ENCODE peak calls at places on chromosome 22, in eight cellular contexts. W, J, K, N, Y, T, O and B are unnamed samples.

GRCh38 chr22:41831383-41831782 is 1.5 kb upstream of the SREBF2 start:
- DNase-seq in W (no peak), J (no peak), K (no peak), N (no peak), Y (no peak), T (no peak), O (no peak), B (no peak)

GRCh38 chr22:42630901-42631602 is 9.3 kb downstream of the ATP5MGL start:
- DNase-seq in W (no peak), J (no peak), K (no peak), N (no peak), Y (no peak), T (no peak), O (no peak), B (no peak)

GRCh38 chr22:46072030-46072881 is 78.1 kb upstream of the PPARA start:
- DNase-seq in W (peak; percentile 93), J (no peak), K (peak; percentile 48), N (peak; percentile 80), Y (no peak), T (no peak), O (peak; percentile 86), B (peak; percentile 71)

GRCh38 chr22:39472570-39473556 is 16.1 kb downstream of the MGAT3 start:
- DNase-seq in W (no peak), J (no peak), K (no peak), N (no peak), Y (no peak), T (no peak), O (no peak), B (no peak)

GRCh38 chr22:33579448-33580093 is 340.7 kb downstream of the LARGE1 start:
- DNase-seq in W (no peak), J (peak; percentile 18), K (peak; percentile 77), N (peak; percentile 48), Y (no peak), T (peak; percentile 53), O (no peak), B (peak; percentile 28)

GRCh38 chr22:40898850-40899357 is 37.0 kb upstream of the DNAJB7 start:
- DNase-seq in W (no peak), J (no peak), K (peak; percentile 36), N (no peak), Y (no peak), T (no peak), O (no peak), B (peak; percentile 52)

GRCh38 chr22:23058063-23058462 is 12.3 kb upstream of the GNAZ start:
- DNase-seq in W (no peak), J (no peak), K (no peak), N (no peak), Y (no peak), T (no peak), O (no peak), B (no peak)

GRCh38 chr22:18110194-18110943 is at the start of gene TUBA8:
- DNase-seq in W (no peak), J (peak; percentile 57), K (peak; percentile 72), N (peak; percentile 60), Y (no peak), T (peak; percentile 30), O (peak; percentile 77), B (peak; percentile 25)

GRCh38 chr22:41327124-41327523 is 25.8 kb downstream of the ZC3H7B start:
- DNase-seq in W (no peak), J (no peak), K (no peak), N (no peak), Y (no peak), T (no peak), O (no peak), B (no peak)

GRCh38 chr22:48204296-48204695 is 1441.8 kb downstream of the TBC1D22A start:
- DNase-seq in W (no peak), J (no peak), K (no peak), N (no peak), Y (no peak), T (no peak), O (no peak), B (no peak)

GRCh38 chr22:50581950-50582561 is 593 bp downstream of the CHKB start:
- DNase-seq in W (no peak), J (no peak), K (no peak), N (no peak), Y (no peak), T (no peak), O (no peak), B (peak; percentile 19)

GRCh38 chr22:21726650-21727049 is 8.9 kb downstream of the YPEL1 start:
- DNase-seq in W (no peak), J (no peak), K (peak; percentile 81), N (no peak), Y (no peak), T (no peak), O (no peak), B (no peak)

GRCh38 chr22:25019427-25020184 is 67.1 kb downstream of the KIAA1671 start:
- DNase-seq in W (no peak), J (no peak), K (no peak), N (no peak), Y (no peak), T (no peak), O (no peak), B (no peak)

GRCh38 chr22:50340157-50340879 is 2.8 kb upstream of the PPP6R2 start:
- DNase-seq in W (no peak), J (no peak), K (peak; percentile 56), N (no peak), Y (no peak), T (no peak), O (peak; percentile 14), B (peak; percentile 18)

GRCh38 chr22:48841881-48842582 is 985.6 kb downstream of the BRD1 start:
- DNase-seq in W (peak; percentile 60), J (no peak), K (no peak), N (no peak), Y (no peak), T (no peak), O (peak; percentile 47), B (no peak)

GRCh38 chr22:30557243-30557642 is 10.7 kb upstream of the SEC14L6 start:
- DNase-seq in W (no peak), J (no peak), K (no peak), N (no peak), Y (no peak), T (no peak), O (no peak), B (no peak)

GRCh38 chr22:30252411-30253204 is 6.0 kb upstream of the LIF start:
- DNase-seq in W (no peak), J (no peak), K (no peak), N (no peak), Y (no peak), T (no peak), O (no peak), B (peak; percentile 21)

GRCh38 chr22:24833881-24834495 is 28.0 kb downstream of the SGSM1 start:
- DNase-seq in W (no peak), J (no peak), K (no peak), N (no peak), Y (no peak), T (no peak), O (no peak), B (no peak)

GRCh38 chr22:39239561-39240423 is 5.0 kb downstream of the PDGFB start:
- DNase-seq in W (peak; percentile 90), J (no peak), K (no peak), N (peak; percentile 96), Y (no peak), T (no peak), O (no peak), B (peak; percentile 81)

GRCh38 chr22:40593460-40594273 is 42.9 kb downstream of the MRTFA start:
- DNase-seq in W (no peak), J (no peak), K (no peak), N (no peak), Y (no peak), T (no peak), O (no peak), B (no peak)

GRCh38 chr22:31654408-31654807 is 7.6 kb downstream of the PISD start:
- DNase-seq in W (no peak), J (no peak), K (no peak), N (no peak), Y (no peak), T (no peak), O (no peak), B (no peak)

DNA sequence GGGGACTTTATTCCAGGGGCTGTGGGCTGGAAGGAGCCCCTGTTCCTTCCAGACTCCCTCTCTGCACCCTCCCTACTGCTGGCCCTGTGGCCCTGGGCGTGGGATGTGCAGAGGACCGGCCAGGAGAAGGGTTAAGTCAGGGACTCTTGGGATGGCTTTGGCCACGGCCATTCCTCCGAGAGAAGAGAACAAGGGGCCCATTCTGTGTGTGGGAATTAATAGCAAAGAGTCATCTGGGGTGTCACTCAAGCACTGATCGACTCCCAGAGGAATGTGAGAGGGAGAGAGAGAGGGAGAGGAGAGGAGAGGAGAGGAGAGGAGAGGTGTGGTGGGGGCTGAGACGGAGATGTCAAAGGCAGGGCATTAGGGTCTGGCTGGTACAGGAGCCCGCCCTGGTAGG is 14.2 kb upstream of the SOX10 start:
- DNase-seq in W (no peak), J (no peak), K (no peak), N (no peak), Y (no peak), T (no peak), O (no peak), B (peak; percentile 73)
- H3K4me1 ChIP-seq in W (no peaks in the 10 kb centered on the region), J (no peaks in the 10 kb centered on the region), K (peaks cover 10% of the 10 kb centered on the region), N (no peaks in the 10 kb centered on the region), Y (peaks cover 40% of the 10 kb centered on the region), T (peaks cover 15% of the 10 kb centered on the region), O (no peaks in the 10 kb centered on the region), B (peaks cover 47% of the 10 kb centered on the region)

GRCh38 chr22:44799077-44799931 is 46.9 kb downstream of the ARHGAP8 start:
- DNase-seq in W (peak; percentile 57), J (no peak), K (no peak), N (no peak), Y (no peak), T (no peak), O (no peak), B (no peak)

GRCh38 chr22:44802956-44803355 is 50.6 kb downstream of the ARHGAP8 start:
- DNase-seq in W (peak; percentile 5), J (no peak), K (no peak), N (no peak), Y (no peak), T (no peak), O (no peak), B (no peak)

GRCh38 chr22:44804327-44804726 is 52.0 kb downstream of the ARHGAP8 start:
- DNase-seq in W (no peak), J (no peak), K (no peak), N (no peak), Y (no peak), T (no peak), O (no peak), B (no peak)

GRCh38 chr22:44802071-44802700 is 49.8 kb downstream of the ARHGAP8 start:
- DNase-seq in W (peak; percentile 34), J (no peak), K (no peak), N (no peak), Y (no peak), T (no peak), O (no peak), B (no peak)

GRCh38 chr22:44801476-44801875 is 49.1 kb downstream of the ARHGAP8 start:
- DNase-seq in W (peak; percentile 51), J (no peak), K (no peak), N (no peak), Y (no peak), T (no peak), O (no peak), B (no peak)
- H3K27me3 ChIP-seq in W (peaks cover 37% of the 10 kb centered on the region), J (no peaks in the 10 kb centered on the region), K (no peaks in the 10 kb centered on the region), N (no peaks in the 10 kb centered on the region), Y (no peaks in the 10 kb centered on the region), T (no peaks in the 10 kb centered on the region), O (peaks cover 3% of the 10 kb centered on the region), B (no peaks in the 10 kb centered on the region)

GRCh38 chr22:36288571-36289405 is 35.9 kb downstream of the APOL1 start:
- DNase-seq in W (peak; percentile 60), J (peak; percentile 33), K (no peak), N (peak; percentile 41), Y (no peak), T (no peak), O (no peak), B (no peak)
- H3K4me1 ChIP-seq in W (no peaks in the 10 kb centered on the region), J (no peaks in the 10 kb centered on the region), K (peaks cover 3% of the 10 kb centered on the region), N (no peaks in the 10 kb centered on the region), Y (peaks cover 40% of the 10 kb centered on the region), T (peaks cover 3% of the 10 kb centered on the region), O (no peaks in the 10 kb centered on the region), B (no peaks in the 10 kb centered on the region)

GRCh38 chr22:27041745-27042144 is 384.4 kb downstream of the MIAT start:
- DNase-seq in W (no peak), J (no peak), K (no peak), N (no peak), Y (no peak), T (no peak), O (no peak), B (no peak)
- H3K27me3 ChIP-seq in W (peaks cover 58% of the 10 kb centered on the region), J (no peaks in the 10 kb centered on the region), K (no peaks in the 10 kb centered on the region), N (no peaks in the 10 kb centered on the region), Y (no peaks in the 10 kb centered on the region), T (no peaks in the 10 kb centered on the region), O (peaks cover 13% of the 10 kb centered on the region), B (no peaks in the 10 kb centered on the region)